ENCODE peak calls at places on chromosome 20, in five cellular contexts. One of them, this sample, is unnamed.
A peak's percentile ranks its signal among the peaks of the same experiment; 100 is the strongest.

GRCh38 chr20:25685276-25686080 is 11.2 kb downstream of the ZNF337 start:
- DNase-seq in GM13976: no peak
- DNase-seq in AG04450: no peak
- DNase-seq in GM23338: peak; percentile 25
- DNase-seq in fibroblast of mammary gland: no peak
- DNase-seq in this sample: no peak

GRCh38 chr20:45300961-45301360 is 5.7 kb upstream of the RBPJL start:
- DNase-seq in fibroblast of mammary gland: peak; percentile 26
- DNase-seq in AG04450: no peak
- DNase-seq in GM23338: peak; percentile 89
- DNase-seq in GM13976: peak; percentile 60
- DNase-seq in this sample: peak; percentile 32

GRCh38 chr20:20365593-20365992 is 2.3 kb upstream of the INSM1 start:
- DNase-seq in AG04450: no peak
- DNase-seq in fibroblast of mammary gland: no peak
- DNase-seq in GM13976: no peak
- DNase-seq in GM23338: peak; percentile 22
- DNase-seq in this sample: no peak

GRCh38 chr20:48538058-48538825 is 289.6 kb downstream of the PREX1 start:
- DNase-seq in GM23338: peak; percentile 59
- DNase-seq in GM13976: no peak
- DNase-seq in AG04450: no peak
- DNase-seq in fibroblast of mammary gland: peak; percentile 2
- DNase-seq in this sample: peak; percentile 68

GRCh38 chr20:52105045-52105572 is 86.5 kb downstream of the ZFP64 start:
- DNase-seq in GM23338: peak; percentile 85
- DNase-seq in fibroblast of mammary gland: peak; percentile 28
- DNase-seq in GM13976: peak; percentile 51
- DNase-seq in AG04450: no peak
- DNase-seq in this sample: peak; percentile 2

GRCh38 chr20:47326718-47327137 is 29.8 kb downstream of the ZMYND8 start:
- DNase-seq in GM23338: no peak
- DNase-seq in AG04450: no peak
- DNase-seq in fibroblast of mammary gland: peak; percentile 52
- DNase-seq in GM13976: no peak
- DNase-seq in this sample: peak; percentile 73

GRCh38 chr20:38883081-38883980 is 42.9 kb upstream of the FAM83D start:
- DNase-seq in fibroblast of mammary gland: peak; percentile 42
- DNase-seq in AG04450: no peak
- DNase-seq in GM13976: no peak
- DNase-seq in GM23338: no peak
- DNase-seq in this sample: peak; percentile 11

GRCh38 chr20:55977723-55978481 is 27.4 kb downstream of the CBLN4 start:
- DNase-seq in fibroblast of mammary gland: no peak
- DNase-seq in AG04450: no peak
- DNase-seq in GM13976: no peak
- DNase-seq in GM23338: no peak
- DNase-seq in this sample: no peak

GRCh38 chr20:34872604-34873224 is at the start of gene GGT7:
- DNase-seq in AG04450: peak; percentile 26
- DNase-seq in GM23338: peak; percentile 93
- DNase-seq in GM13976: peak; percentile 93
- DNase-seq in fibroblast of mammary gland: peak; percentile 56
- DNase-seq in this sample: peak; percentile 52

GRCh38 chr20:49935746-49936152 is 448 bp upstream of the RNF114 start:
- DNase-seq in AG04450: no peak
- DNase-seq in GM23338: no peak
- DNase-seq in fibroblast of mammary gland: no peak
- DNase-seq in GM13976: no peak
- DNase-seq in this sample: no peak
- TF ChIP-seq CTCF in AG04450: no peak
- TF ChIP-seq CTCF in GM23338: no peak
- TF ChIP-seq CTCF in fibroblast of mammary gland: no peak
- TF ChIP-seq CTCF in GM13976: no peak
- TF ChIP-seq CTCF in this sample: no peak

DNA sequence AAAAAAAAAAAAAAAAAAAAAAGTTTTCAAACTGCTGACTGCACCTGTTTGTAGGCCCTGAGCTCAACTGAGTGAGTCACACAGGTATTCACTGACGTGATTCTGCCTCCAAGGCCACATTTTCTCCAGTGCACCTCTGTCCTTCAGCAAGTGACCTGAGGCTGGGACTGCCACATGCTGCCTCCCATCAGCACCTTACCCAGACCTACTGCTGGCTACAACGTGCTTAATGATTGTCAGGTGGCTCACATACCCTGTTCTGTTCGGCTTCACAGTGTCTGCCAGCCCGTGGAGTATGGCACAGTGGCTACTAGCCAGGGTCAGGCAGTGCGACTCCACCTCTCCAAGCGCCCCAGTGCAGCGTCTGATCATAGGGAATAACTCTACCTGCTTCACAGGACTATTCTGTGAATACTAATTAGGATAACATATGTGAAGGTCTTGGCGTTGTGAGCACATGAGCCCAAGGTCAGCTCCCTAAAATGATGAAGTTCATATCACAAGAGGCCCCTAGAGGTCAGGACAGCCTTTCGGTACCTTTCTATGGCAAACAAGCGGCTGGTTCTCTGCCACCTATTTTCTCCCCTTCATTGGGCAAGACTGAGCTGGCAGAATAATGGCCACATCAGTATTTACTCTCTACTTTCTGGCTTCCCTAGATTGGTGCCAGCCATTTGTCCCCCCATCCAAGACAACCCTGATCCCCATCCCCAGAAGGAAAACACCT is 28.1 kb downstream of the RIPOR3 start:
- DNase-seq in GM23338: peak; percentile 79
- DNase-seq in GM13976: no peak
- DNase-seq in fibroblast of mammary gland: no peak
- DNase-seq in AG04450: no peak
- DNase-seq in this sample: no peak
- TF ChIP-seq CTCF in GM23338: peak; percentile 59
- TF ChIP-seq CTCF in GM13976: no peak
- TF ChIP-seq CTCF in fibroblast of mammary gland: no peak
- TF ChIP-seq CTCF in AG04450: no peak
- TF ChIP-seq CTCF in this sample: no peak

GRCh38 chr20:5000263-5001173 is 792 bp downstream of the SLC23A2 start:
- DNase-seq in GM23338: peak; percentile 56
- DNase-seq in AG04450: no peak
- DNase-seq in GM13976: peak; percentile 52
- DNase-seq in fibroblast of mammary gland: peak; percentile 23
- DNase-seq in this sample: peak; percentile 15
- TF ChIP-seq CTCF in GM23338: no peak
- TF ChIP-seq CTCF in AG04450: no peak
- TF ChIP-seq CTCF in GM13976: no peak
- TF ChIP-seq CTCF in fibroblast of mammary gland: no peak
- TF ChIP-seq CTCF in this sample: no peak

GRCh38 chr20:49603209-49603627 is 35.3 kb upstream of the PTGIS start:
- DNase-seq in GM23338: peak; percentile 71
- DNase-seq in fibroblast of mammary gland: peak; percentile 56
- DNase-seq in AG04450: no peak
- DNase-seq in GM13976: no peak
- DNase-seq in this sample: peak; percentile 69
- TF ChIP-seq CTCF in GM23338: peak; percentile 57
- TF ChIP-seq CTCF in fibroblast of mammary gland: peak; percentile 43
- TF ChIP-seq CTCF in AG04450: peak; percentile 52
- TF ChIP-seq CTCF in GM13976: no peak
- TF ChIP-seq CTCF in this sample: peak; percentile 53

GRCh38 chr20:40090236-40090635 is 598.8 kb downstream of the MAFB start:
- DNase-seq in GM23338: no peak
- DNase-seq in GM13976: no peak
- DNase-seq in fibroblast of mammary gland: peak; percentile 12
- DNase-seq in AG04450: no peak
- DNase-seq in this sample: no peak
- TF ChIP-seq CTCF in GM23338: no peak
- TF ChIP-seq CTCF in GM13976: no peak
- TF ChIP-seq CTCF in fibroblast of mammary gland: no peak
- TF ChIP-seq CTCF in AG04450: peak; percentile 2
- TF ChIP-seq CTCF in this sample: no peak

DNA sequence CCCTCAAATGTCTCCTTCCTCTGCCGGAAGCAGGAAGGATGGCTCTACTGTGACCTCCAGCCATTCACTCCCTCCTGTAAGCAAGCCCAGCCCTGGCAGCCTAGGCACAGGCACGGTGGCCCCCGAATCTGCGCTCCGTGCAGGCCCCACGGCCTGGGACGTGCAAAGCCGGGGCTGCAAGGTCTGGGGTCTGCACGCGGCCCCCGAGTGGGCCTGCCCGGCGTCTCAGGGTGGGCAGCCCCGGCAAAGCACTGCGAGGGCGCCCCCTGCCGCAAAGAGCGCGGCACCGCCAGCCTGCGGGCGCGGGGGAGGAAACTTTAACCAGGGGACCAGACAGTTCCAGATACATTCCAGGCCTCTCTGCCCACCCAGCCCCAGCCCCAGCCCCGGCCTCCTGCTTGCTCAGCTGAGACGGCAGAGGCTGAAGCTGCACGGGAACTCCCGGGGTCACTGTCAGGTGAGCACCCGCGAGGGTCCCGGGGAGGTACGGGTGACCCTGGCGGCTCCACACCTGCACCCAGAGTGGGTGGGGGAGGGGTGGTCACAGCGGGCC is 98.8 kb downstream of the ASXL1 start:
- DNase-seq in GM13976: peak; percentile 94
- DNase-seq in fibroblast of mammary gland: no peak
- DNase-seq in GM23338: peak; percentile 88
- DNase-seq in AG04450: no peak
- DNase-seq in this sample: peak; percentile 22
- TF ChIP-seq CTCF in GM13976: peak; percentile 83
- TF ChIP-seq CTCF in fibroblast of mammary gland: no peak
- TF ChIP-seq CTCF in GM23338: peak; percentile 82
- TF ChIP-seq CTCF in AG04450: peak; percentile 69
- TF ChIP-seq CTCF in this sample: peak; percentile 96

This sample was measured in HFFc6.